ENCODE peak calls at places on chromosomes 5 and 9, in nine cellular contexts. One of them, this sample, is unnamed.

GRCh38 chr5:72138943-72139467 is 31.7 kb downstream of the MAP1B start:
- DNase-seq in C1 segment of cervical spinal cord: no peak
- DNase-seq in fibroblast of lung: peak; percentile 98
- DNase-seq in HEK293T: no peak
- DNase-seq in heart left ventricle: no peak
- DNase-seq in activated naive CD4-positive, alpha-beta T cell: no peak
- DNase-seq in EL: peak; percentile 92
- DNase-seq in fibroblast of mammary gland: peak; percentile 98
- DNase-seq in stimulated activated CD4-positive, alpha-beta T cell treated with anti-CD3 and anti-CD28 coated beads, TNF-alpha, amount 100 ng/mL, for 4 hours: no peak
- DNase-seq in this sample: peak; percentile 57

GRCh38 chr9:134968011-134968822 is 50.5 kb upstream of the FCN1 start:
- DNase-seq in C1 segment of cervical spinal cord: no peak
- DNase-seq in fibroblast of lung: peak; percentile 40
- DNase-seq in HEK293T: peak; percentile 32
- DNase-seq in heart left ventricle: no peak
- DNase-seq in activated naive CD4-positive, alpha-beta T cell: no peak
- DNase-seq in EL: no peak
- DNase-seq in fibroblast of mammary gland: peak; percentile 38
- DNase-seq in stimulated activated CD4-positive, alpha-beta T cell treated with anti-CD3 and anti-CD28 coated beads, TNF-alpha, amount 100 ng/mL, for 4 hours: no peak
- DNase-seq in this sample: no peak

GRCh38 chr9:37902804-37903580 is 935 bp downstream of the SLC25A51 start:
- DNase-seq in C1 segment of cervical spinal cord: no peak
- DNase-seq in fibroblast of lung: peak; percentile 51
- DNase-seq in HEK293T: no peak
- DNase-seq in heart left ventricle: no peak
- DNase-seq in activated naive CD4-positive, alpha-beta T cell: no peak
- DNase-seq in EL: peak; percentile 48
- DNase-seq in fibroblast of mammary gland: peak; percentile 75
- DNase-seq in stimulated activated CD4-positive, alpha-beta T cell treated with anti-CD3 and anti-CD28 coated beads, TNF-alpha, amount 100 ng/mL, for 4 hours: no peak
- DNase-seq in this sample: no peak

GRCh38 chr9:99023831-99024230 is 80.1 kb downstream of the COL15A1 start:
- DNase-seq in C1 segment of cervical spinal cord: no peak
- DNase-seq in fibroblast of lung: peak; percentile 34
- DNase-seq in HEK293T: peak; percentile 46
- DNase-seq in heart left ventricle: peak; percentile 29
- DNase-seq in activated naive CD4-positive, alpha-beta T cell: no peak
- DNase-seq in EL: peak; percentile 62
- DNase-seq in fibroblast of mammary gland: peak; percentile 57
- DNase-seq in stimulated activated CD4-positive, alpha-beta T cell treated with anti-CD3 and anti-CD28 coated beads, TNF-alpha, amount 100 ng/mL, for 4 hours: no peak
- DNase-seq in this sample: peak; percentile 47

GRCh38 chr9:19028835-19029451 is 4.1 kb downstream of the SAXO1 start:
- DNase-seq in C1 segment of cervical spinal cord: no peak
- DNase-seq in fibroblast of lung: peak; percentile 54
- DNase-seq in HEK293T: peak; percentile 86
- DNase-seq in heart left ventricle: peak; percentile 36
- DNase-seq in activated naive CD4-positive, alpha-beta T cell: no peak
- DNase-seq in EL: peak; percentile 70
- DNase-seq in fibroblast of mammary gland: peak; percentile 77
- DNase-seq in stimulated activated CD4-positive, alpha-beta T cell treated with anti-CD3 and anti-CD28 coated beads, TNF-alpha, amount 100 ng/mL, for 4 hours: no peak
- DNase-seq in this sample: peak; percentile 57

GRCh38 chr9:130939405-130939941 is 426 bp upstream of the FIBCD1 start:
- DNase-seq in C1 segment of cervical spinal cord: no peak
- DNase-seq in fibroblast of lung: no peak
- DNase-seq in HEK293T: peak; percentile 39
- DNase-seq in heart left ventricle: no peak
- DNase-seq in activated naive CD4-positive, alpha-beta T cell: no peak
- DNase-seq in EL: peak; percentile 29
- DNase-seq in fibroblast of mammary gland: no peak
- DNase-seq in stimulated activated CD4-positive, alpha-beta T cell treated with anti-CD3 and anti-CD28 coated beads, TNF-alpha, amount 100 ng/mL, for 4 hours: no peak
- DNase-seq in this sample: no peak

GRCh38 chr5:39437469-39437868 is 12.7 kb upstream of the DAB2 start:
- DNase-seq in C1 segment of cervical spinal cord: no peak
- DNase-seq in fibroblast of lung: no peak
- DNase-seq in HEK293T: no peak
- DNase-seq in heart left ventricle: no peak
- DNase-seq in activated naive CD4-positive, alpha-beta T cell: no peak
- DNase-seq in EL: no peak
- DNase-seq in fibroblast of mammary gland: no peak
- DNase-seq in stimulated activated CD4-positive, alpha-beta T cell treated with anti-CD3 and anti-CD28 coated beads, TNF-alpha, amount 100 ng/mL, for 4 hours: no peak
- DNase-seq in this sample: no peak

GRCh38 chr9:18638448-18639249 is 164.7 kb downstream of the ADAMTSL1 start:
- DNase-seq in C1 segment of cervical spinal cord: no peak
- DNase-seq in fibroblast of lung: peak; percentile 47
- DNase-seq in HEK293T: no peak
- DNase-seq in heart left ventricle: no peak
- DNase-seq in activated naive CD4-positive, alpha-beta T cell: no peak
- DNase-seq in EL: peak; percentile 61
- DNase-seq in fibroblast of mammary gland: peak; percentile 62
- DNase-seq in stimulated activated CD4-positive, alpha-beta T cell treated with anti-CD3 and anti-CD28 coated beads, TNF-alpha, amount 100 ng/mL, for 4 hours: no peak
- DNase-seq in this sample: no peak

GRCh38 chr5:180090098-180090768 is 18.7 kb upstream of the RNF130 start:
- DNase-seq in C1 segment of cervical spinal cord: peak; percentile 49
- DNase-seq in fibroblast of lung: peak; percentile 67
- DNase-seq in HEK293T: peak; percentile 91
- DNase-seq in heart left ventricle: peak; percentile 72
- DNase-seq in activated naive CD4-positive, alpha-beta T cell: peak; percentile 72
- DNase-seq in EL: peak; percentile 77
- DNase-seq in fibroblast of mammary gland: peak; percentile 54
- DNase-seq in stimulated activated CD4-positive, alpha-beta T cell treated with anti-CD3 and anti-CD28 coated beads, TNF-alpha, amount 100 ng/mL, for 4 hours: peak; percentile 63
- DNase-seq in this sample: peak; percentile 79

GRCh38 chr5:172502969-172503368 is 48.6 kb upstream of the SH3PXD2B start:
- DNase-seq in C1 segment of cervical spinal cord: no peak
- DNase-seq in fibroblast of lung: peak; percentile 8
- DNase-seq in HEK293T: peak; percentile 62
- DNase-seq in heart left ventricle: peak; percentile 7
- DNase-seq in activated naive CD4-positive, alpha-beta T cell: no peak
- DNase-seq in EL: no peak
- DNase-seq in fibroblast of mammary gland: peak; percentile 6
- DNase-seq in stimulated activated CD4-positive, alpha-beta T cell treated with anti-CD3 and anti-CD28 coated beads, TNF-alpha, amount 100 ng/mL, for 4 hours: no peak
- DNase-seq in this sample: no peak

GRCh38 chr5:101009758-101010519 is 106.9 kb upstream of the ST8SIA4 start:
- DNase-seq in C1 segment of cervical spinal cord: no peak
- DNase-seq in fibroblast of lung: no peak
- DNase-seq in HEK293T: no peak
- DNase-seq in heart left ventricle: no peak
- DNase-seq in activated naive CD4-positive, alpha-beta T cell: no peak
- DNase-seq in EL: no peak
- DNase-seq in fibroblast of mammary gland: no peak
- DNase-seq in stimulated activated CD4-positive, alpha-beta T cell treated with anti-CD3 and anti-CD28 coated beads, TNF-alpha, amount 100 ng/mL, for 4 hours: no peak
- DNase-seq in this sample: no peak

GRCh38 chr5:146340260-146341081 is 1.8 kb downstream of the POU4F3 start:
- DNase-seq in C1 segment of cervical spinal cord: no peak
- DNase-seq in fibroblast of lung: peak; percentile 68
- DNase-seq in HEK293T: peak; percentile 62
- DNase-seq in heart left ventricle: peak; percentile 55
- DNase-seq in activated naive CD4-positive, alpha-beta T cell: no peak
- DNase-seq in EL: peak; percentile 61
- DNase-seq in fibroblast of mammary gland: peak; percentile 59
- DNase-seq in stimulated activated CD4-positive, alpha-beta T cell treated with anti-CD3 and anti-CD28 coated beads, TNF-alpha, amount 100 ng/mL, for 4 hours: no peak
- DNase-seq in this sample: peak; percentile 73

GRCh38 chr5:74682636-74683035 is 2.4 kb upstream of the HEXB start:
- DNase-seq in C1 segment of cervical spinal cord: no peak
- DNase-seq in fibroblast of lung: peak; percentile 34
- DNase-seq in HEK293T: no peak
- DNase-seq in heart left ventricle: no peak
- DNase-seq in activated naive CD4-positive, alpha-beta T cell: no peak
- DNase-seq in EL: no peak
- DNase-seq in fibroblast of mammary gland: no peak
- DNase-seq in stimulated activated CD4-positive, alpha-beta T cell treated with anti-CD3 and anti-CD28 coated beads, TNF-alpha, amount 100 ng/mL, for 4 hours: no peak
- DNase-seq in this sample: no peak

GRCh38 chr9:124306098-124306735 is 48.5 kb downstream of the NEK6 start:
- DNase-seq in C1 segment of cervical spinal cord: no peak
- DNase-seq in fibroblast of lung: peak; percentile 93
- DNase-seq in HEK293T: no peak
- DNase-seq in heart left ventricle: no peak
- DNase-seq in activated naive CD4-positive, alpha-beta T cell: no peak
- DNase-seq in EL: peak; percentile 89
- DNase-seq in fibroblast of mammary gland: peak; percentile 95
- DNase-seq in stimulated activated CD4-positive, alpha-beta T cell treated with anti-CD3 and anti-CD28 coated beads, TNF-alpha, amount 100 ng/mL, for 4 hours: no peak
- DNase-seq in this sample: peak; percentile 76

GRCh38 chr5:33679791-33680190 is 212.0 kb downstream of the ADAMTS12 start:
- DNase-seq in C1 segment of cervical spinal cord: no peak
- DNase-seq in fibroblast of lung: peak; percentile 64
- DNase-seq in HEK293T: no peak
- DNase-seq in heart left ventricle: no peak
- DNase-seq in activated naive CD4-positive, alpha-beta T cell: no peak
- DNase-seq in EL: peak; percentile 51
- DNase-seq in fibroblast of mammary gland: peak; percentile 94
- DNase-seq in stimulated activated CD4-positive, alpha-beta T cell treated with anti-CD3 and anti-CD28 coated beads, TNF-alpha, amount 100 ng/mL, for 4 hours: no peak
- DNase-seq in this sample: no peak

GRCh38 chr5:34676409-34676808 is 20.3 kb downstream of the RAI14 start:
- DNase-seq in C1 segment of cervical spinal cord: no peak
- DNase-seq in fibroblast of lung: peak; percentile 80
- DNase-seq in HEK293T: no peak
- DNase-seq in heart left ventricle: no peak
- DNase-seq in activated naive CD4-positive, alpha-beta T cell: no peak
- DNase-seq in EL: peak; percentile 46
- DNase-seq in fibroblast of mammary gland: peak; percentile 47
- DNase-seq in stimulated activated CD4-positive, alpha-beta T cell treated with anti-CD3 and anti-CD28 coated beads, TNF-alpha, amount 100 ng/mL, for 4 hours: no peak
- DNase-seq in this sample: peak; percentile 75

GRCh38 chr5:74556631-74557595 is 83.6 kb downstream of the ENC1 start:
- DNase-seq in C1 segment of cervical spinal cord: no peak
- DNase-seq in fibroblast of lung: no peak
- DNase-seq in HEK293T: no peak
- DNase-seq in heart left ventricle: no peak
- DNase-seq in activated naive CD4-positive, alpha-beta T cell: no peak
- DNase-seq in EL: peak; percentile 60
- DNase-seq in fibroblast of mammary gland: peak; percentile 18
- DNase-seq in stimulated activated CD4-positive, alpha-beta T cell treated with anti-CD3 and anti-CD28 coated beads, TNF-alpha, amount 100 ng/mL, for 4 hours: no peak
- DNase-seq in this sample: no peak

GRCh38 chr5:157890825-157891587 is 32.1 kb upstream of the CLINT1 start:
- DNase-seq in C1 segment of cervical spinal cord: no peak
- DNase-seq in fibroblast of lung: no peak
- DNase-seq in HEK293T: no peak
- DNase-seq in heart left ventricle: no peak
- DNase-seq in activated naive CD4-positive, alpha-beta T cell: no peak
- DNase-seq in EL: no peak
- DNase-seq in fibroblast of mammary gland: no peak
- DNase-seq in stimulated activated CD4-positive, alpha-beta T cell treated with anti-CD3 and anti-CD28 coated beads, TNF-alpha, amount 100 ng/mL, for 4 hours: no peak
- DNase-seq in this sample: no peak

GRCh38 chr5:174459071-174459702 is 265.2 kb upstream of the MSX2 start:
- DNase-seq in C1 segment of cervical spinal cord: no peak
- DNase-seq in fibroblast of lung: peak; percentile 8
- DNase-seq in HEK293T: no peak
- DNase-seq in heart left ventricle: no peak
- DNase-seq in activated naive CD4-positive, alpha-beta T cell: no peak
- DNase-seq in EL: no peak
- DNase-seq in fibroblast of mammary gland: no peak
- DNase-seq in stimulated activated CD4-positive, alpha-beta T cell treated with anti-CD3 and anti-CD28 coated beads, TNF-alpha, amount 100 ng/mL, for 4 hours: no peak
- DNase-seq in this sample: no peak

GRCh38 chr5:154473581-154474266 is 4.3 kb downstream of the HAND1 start:
- DNase-seq in C1 segment of cervical spinal cord: no peak
- DNase-seq in fibroblast of lung: no peak
- DNase-seq in HEK293T: no peak
- DNase-seq in heart left ventricle: no peak
- DNase-seq in activated naive CD4-positive, alpha-beta T cell: no peak
- DNase-seq in EL: no peak
- DNase-seq in fibroblast of mammary gland: no peak
- DNase-seq in stimulated activated CD4-positive, alpha-beta T cell treated with anti-CD3 and anti-CD28 coated beads, TNF-alpha, amount 100 ng/mL, for 4 hours: no peak
- DNase-seq in this sample: no peak

GRCh38 chr5:104186100-104186499 is 623.5 kb upstream of the NUDT12 start:
- DNase-seq in C1 segment of cervical spinal cord: no peak
- DNase-seq in fibroblast of lung: peak; percentile 62
- DNase-seq in HEK293T: no peak
- DNase-seq in heart left ventricle: peak; percentile 66
- DNase-seq in activated naive CD4-positive, alpha-beta T cell: no peak
- DNase-seq in EL: no peak
- DNase-seq in fibroblast of mammary gland: peak; percentile 15
- DNase-seq in stimulated activated CD4-positive, alpha-beta T cell treated with anti-CD3 and anti-CD28 coated beads, TNF-alpha, amount 100 ng/mL, for 4 hours: no peak
- DNase-seq in this sample: no peak

GRCh38 chr9:110986529-110986928 is 51.7 kb downstream of the LPAR1 start:
- DNase-seq in C1 segment of cervical spinal cord: no peak
- DNase-seq in fibroblast of lung: no peak
- DNase-seq in HEK293T: no peak
- DNase-seq in heart left ventricle: no peak
- DNase-seq in activated naive CD4-positive, alpha-beta T cell: no peak
- DNase-seq in EL: no peak
- DNase-seq in fibroblast of mammary gland: peak; percentile 53
- DNase-seq in stimulated activated CD4-positive, alpha-beta T cell treated with anti-CD3 and anti-CD28 coated beads, TNF-alpha, amount 100 ng/mL, for 4 hours: no peak
- DNase-seq in this sample: no peak

GRCh38 chr9:136827794-136828473 is 14.3 kb upstream of the AJM1 start:
- DNase-seq in C1 segment of cervical spinal cord: no peak
- DNase-seq in fibroblast of lung: no peak
- DNase-seq in HEK293T: no peak
- DNase-seq in heart left ventricle: no peak
- DNase-seq in activated naive CD4-positive, alpha-beta T cell: no peak
- DNase-seq in EL: no peak
- DNase-seq in fibroblast of mammary gland: no peak
- DNase-seq in stimulated activated CD4-positive, alpha-beta T cell treated with anti-CD3 and anti-CD28 coated beads, TNF-alpha, amount 100 ng/mL, for 4 hours: no peak
- DNase-seq in this sample: no peak

GRCh38 chr9:109251080-109251775 is 69.6 kb downstream of the EPB41L4B start:
- DNase-seq in C1 segment of cervical spinal cord: no peak
- DNase-seq in fibroblast of lung: peak; percentile 62
- DNase-seq in HEK293T: no peak
- DNase-seq in heart left ventricle: no peak
- DNase-seq in activated naive CD4-positive, alpha-beta T cell: no peak
- DNase-seq in EL: peak; percentile 80
- DNase-seq in fibroblast of mammary gland: no peak
- DNase-seq in stimulated activated CD4-positive, alpha-beta T cell treated with anti-CD3 and anti-CD28 coated beads, TNF-alpha, amount 100 ng/mL, for 4 hours: no peak
- DNase-seq in this sample: peak; percentile 59

GRCh38 chr5:71013575-71013974 is 11.6 kb downstream of the NAIP start:
- DNase-seq in C1 segment of cervical spinal cord: no peak
- DNase-seq in fibroblast of lung: no peak
- DNase-seq in HEK293T: no peak
- DNase-seq in heart left ventricle: no peak
- DNase-seq in activated naive CD4-positive, alpha-beta T cell: no peak
- DNase-seq in EL: no peak
- DNase-seq in fibroblast of mammary gland: no peak
- DNase-seq in stimulated activated CD4-positive, alpha-beta T cell treated with anti-CD3 and anti-CD28 coated beads, TNF-alpha, amount 100 ng/mL, for 4 hours: no peak
- DNase-seq in this sample: no peak

GRCh38 chr5:87912419-87912818 is 356.2 kb downstream of the TMEM161B start:
- DNase-seq in C1 segment of cervical spinal cord: no peak
- DNase-seq in fibroblast of lung: peak; percentile 37
- DNase-seq in HEK293T: no peak
- DNase-seq in heart left ventricle: no peak
- DNase-seq in activated naive CD4-positive, alpha-beta T cell: no peak
- DNase-seq in EL: no peak
- DNase-seq in fibroblast of mammary gland: no peak
- DNase-seq in stimulated activated CD4-positive, alpha-beta T cell treated with anti-CD3 and anti-CD28 coated beads, TNF-alpha, amount 100 ng/mL, for 4 hours: no peak
- DNase-seq in this sample: no peak

GRCh38 chr9:99752710-99753109 is 69.0 kb upstream of the NR4A3 start:
- DNase-seq in C1 segment of cervical spinal cord: no peak
- DNase-seq in fibroblast of lung: peak; percentile 74
- DNase-seq in HEK293T: no peak
- DNase-seq in heart left ventricle: no peak
- DNase-seq in activated naive CD4-positive, alpha-beta T cell: no peak
- DNase-seq in EL: peak; percentile 81
- DNase-seq in fibroblast of mammary gland: peak; percentile 93
- DNase-seq in stimulated activated CD4-positive, alpha-beta T cell treated with anti-CD3 and anti-CD28 coated beads, TNF-alpha, amount 100 ng/mL, for 4 hours: no peak
- DNase-seq in this sample: no peak

GRCh38 chr9:122498883-122499288 is 11.7 kb upstream of the OR1J2 start:
- DNase-seq in C1 segment of cervical spinal cord: no peak
- DNase-seq in fibroblast of lung: peak; percentile 16
- DNase-seq in HEK293T: peak; percentile 51
- DNase-seq in heart left ventricle: no peak
- DNase-seq in activated naive CD4-positive, alpha-beta T cell: no peak
- DNase-seq in EL: peak; percentile 74
- DNase-seq in fibroblast of mammary gland: peak; percentile 59
- DNase-seq in stimulated activated CD4-positive, alpha-beta T cell treated with anti-CD3 and anti-CD28 coated beads, TNF-alpha, amount 100 ng/mL, for 4 hours: no peak
- DNase-seq in this sample: peak; percentile 30

GRCh38 chr9:81562221-81563019 is 126.9 kb downstream of the TLE1 start:
- DNase-seq in C1 segment of cervical spinal cord: no peak
- DNase-seq in fibroblast of lung: peak; percentile 92
- DNase-seq in HEK293T: no peak
- DNase-seq in heart left ventricle: peak; percentile 49
- DNase-seq in activated naive CD4-positive, alpha-beta T cell: no peak
- DNase-seq in EL: peak; percentile 97
- DNase-seq in fibroblast of mammary gland: peak; percentile 82
- DNase-seq in stimulated activated CD4-positive, alpha-beta T cell treated with anti-CD3 and anti-CD28 coated beads, TNF-alpha, amount 100 ng/mL, for 4 hours: no peak
- DNase-seq in this sample: peak; percentile 79